ENCODE peak calls at places on chromosomes 2 and 18, in four cellular contexts. C is adrenal gland, G is brain microvascular endothelial cell, A is mammary epithelial cell. I is an unnamed sample.

GRCh38 chr18:59769105-59769865 is 72.1 kb upstream of the CCBE1 start:
- DNase-seq in C (peak), G (no peak), A (peak), I (no peak)

GRCh38 chr2:55530539-55531081 is 11.1 kb downstream of the CFAP36 start:
- DNase-seq in C (no peak), G (no peak), A (no peak), I (no peak)

GRCh38 chr2:225434014-225434413 is 34.5 kb downstream of the NYAP2 start:
- DNase-seq in C (no peak), G (no peak), A (no peak), I (no peak)

GRCh38 chr2:23698733-23699391 is 228.1 kb downstream of the ATAD2B start:
- DNase-seq in C (peak), G (peak), A (no peak), I (no peak)

GRCh38 chr18:6755107-6755506 is 25.6 kb downstream of the ARHGAP28 start:
- DNase-seq in C (no peak), G (no peak), A (no peak), I (no peak)

GRCh38 chr2:221677688-221678087 is 105.6 kb upstream of the EPHA4 start:
- DNase-seq in C (no peak), G (no peak), A (no peak), I (no peak)

GRCh38 chr2:229089806-229090205 is 181.3 kb downstream of the PID1 start:
- DNase-seq in C (no peak), G (no peak), A (no peak), I (no peak)

GRCh38 chr2:26572589-26572988 is 68.6 kb downstream of the CIB4 start:
- DNase-seq in C (no peak), G (no peak), A (no peak), I (no peak)

GRCh38 chr18:73848656-73849055 is 299.0 kb downstream of the FBXO15 start:
- DNase-seq in C (no peak), G (peak), A (peak), I (no peak)

GRCh38 chr2:162085090-162085891 is 11.3 kb upstream of the DPP4 start:
- DNase-seq in C (peak), G (peak), A (peak), I (no peak)

GRCh38 chr2:68295523-68295922 is 24.2 kb downstream of the CNRIP1 start:
- DNase-seq in C (no peak), G (no peak), A (no peak), I (no peak)

GRCh38 chr18:60895181-60895580 is 438.0 kb upstream of the CDH20 start:
- DNase-seq in C (no peak), G (no peak), A (peak), I (no peak)

GRCh38 chr2:28325173-28325566 is 67.5 kb upstream of the FOSL2 start:
- DNase-seq in C (no peak), G (no peak), A (no peak), I (no peak)

GRCh38 chr2:215832791-215833190 is 180.6 kb downstream of the MREG start:
- DNase-seq in C (peak), G (no peak), A (no peak), I (no peak)

GRCh38 chr2:202249864-202250263 is 11.5 kb upstream of the SUMO1 start:
- DNase-seq in C (no peak), G (no peak), A (no peak), I (no peak)

GRCh38 chr2:203936535-203936934 is at the start of gene ICOS:
- DNase-seq in C (no peak), G (no peak), A (no peak), I (no peak)

GRCh38 chr2:1501991-1502390 is 88.7 kb downstream of the TPO start:
- DNase-seq in C (no peak), G (no peak), A (no peak), I (no peak)

GRCh38 chr2:23637011-23637778 is 252.2 kb downstream of the KLHL29 start:
- DNase-seq in C (no peak), G (peak), A (no peak), I (no peak)

GRCh38 chr2:216188956-216189355 is 79.8 kb downstream of the XRCC5 start:
- DNase-seq in C (no peak), G (no peak), A (peak), I (no peak)

GRCh38 chr2:196853301-196854087 is 44.3 kb upstream of the C2orf66 start:
- DNase-seq in C (no peak), G (no peak), A (no peak), I (no peak)

GRCh38 chr18:12335503-12335902 is 27.5 kb downstream of the TUBB6 start:
- DNase-seq in C (no peak), G (no peak), A (no peak), I (no peak)

GRCh38 chr2:73931531-73932500 is 5.1 kb downstream of the DGUOK start:
- DNase-seq in C (no peak), G (peak), A (peak), I (no peak)

GRCh38 chr2:75503048-75503607 is 57.6 kb downstream of the EVA1A start:
- DNase-seq in C (peak), G (peak), A (peak), I (no peak)

GRCh38 chr2:148259674-148260073 is 238.8 kb downstream of the MBD5 start:
- DNase-seq in C (no peak), G (no peak), A (peak), I (no peak)

GRCh38 chr2:175012516-175012915 is 7.3 kb upstream of the CHN1 start:
- DNase-seq in C (no peak), G (no peak), A (peak), I (no peak)

GRCh38 chr18:23105581-23106219 is 29.6 kb upstream of the CABLES1 start:
- DNase-seq in C (no peak), G (no peak), A (no peak), I (peak)

GRCh38 chr2:96788393-96789244 is 27.4 kb upstream of the CNNM3 start:
- DNase-seq in C (peak), G (peak), A (peak), I (peak)

GRCh38 chr2:11239718-11240462 is 84.6 kb downstream of the SLC66A3 start:
- DNase-seq in C (peak), G (peak), A (peak), I (no peak)

GRCh38 chr2:85750509-85751299 is 3.1 kb upstream of the ATOH8 start:
- DNase-seq in C (peak), G (peak), A (peak), I (peak)

GRCh38 chr18:59605633-59606192 is 91.5 kb downstream of the CCBE1 start:
- DNase-seq in C (peak), G (peak), A (no peak), I (no peak)

GRCh38 chr2:180776924-180777323 is 203.5 kb upstream of the UBE2E3 start:
- DNase-seq in C (no peak), G (no peak), A (peak), I (no peak)

GRCh38 chr18:6983366-6983765 is 134.2 kb downstream of the LAMA1 start:
- DNase-seq in C (no peak), G (no peak), A (no peak), I (peak)

GRCh38 chr2:188810591-188810990 is 163.6 kb upstream of the COL3A1 start:
- DNase-seq in C (no peak), G (no peak), A (no peak), I (no peak)
- H3K27ac ChIP-seq in C (no peak), G (peak), A (no peak), I (no peak)

DNA sequence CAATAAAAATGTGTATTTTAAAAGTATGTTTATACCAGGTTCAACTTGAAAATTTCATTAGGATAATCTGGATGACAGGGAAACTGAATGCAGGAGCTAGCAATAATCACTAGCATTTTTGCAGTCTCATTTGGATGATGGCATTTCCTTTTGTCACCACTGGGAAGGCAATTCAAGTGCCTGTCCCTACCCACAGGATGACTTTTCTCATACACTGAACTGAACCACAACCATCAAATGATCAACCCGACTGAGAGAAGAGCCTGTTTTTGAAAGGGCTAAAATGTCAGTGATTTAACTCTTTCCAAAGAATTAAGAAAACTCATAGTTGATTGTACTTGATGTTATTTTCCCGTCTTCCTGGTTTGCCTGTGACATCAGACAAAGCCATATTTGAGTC is 115.0 kb downstream of the FAM124B start:
- DNase-seq in C (no peak), G (no peak), A (no peak), I (no peak)
- H3K27ac ChIP-seq in C (no peak), G (no peak), A (no peak), I (no peak)

DNA sequence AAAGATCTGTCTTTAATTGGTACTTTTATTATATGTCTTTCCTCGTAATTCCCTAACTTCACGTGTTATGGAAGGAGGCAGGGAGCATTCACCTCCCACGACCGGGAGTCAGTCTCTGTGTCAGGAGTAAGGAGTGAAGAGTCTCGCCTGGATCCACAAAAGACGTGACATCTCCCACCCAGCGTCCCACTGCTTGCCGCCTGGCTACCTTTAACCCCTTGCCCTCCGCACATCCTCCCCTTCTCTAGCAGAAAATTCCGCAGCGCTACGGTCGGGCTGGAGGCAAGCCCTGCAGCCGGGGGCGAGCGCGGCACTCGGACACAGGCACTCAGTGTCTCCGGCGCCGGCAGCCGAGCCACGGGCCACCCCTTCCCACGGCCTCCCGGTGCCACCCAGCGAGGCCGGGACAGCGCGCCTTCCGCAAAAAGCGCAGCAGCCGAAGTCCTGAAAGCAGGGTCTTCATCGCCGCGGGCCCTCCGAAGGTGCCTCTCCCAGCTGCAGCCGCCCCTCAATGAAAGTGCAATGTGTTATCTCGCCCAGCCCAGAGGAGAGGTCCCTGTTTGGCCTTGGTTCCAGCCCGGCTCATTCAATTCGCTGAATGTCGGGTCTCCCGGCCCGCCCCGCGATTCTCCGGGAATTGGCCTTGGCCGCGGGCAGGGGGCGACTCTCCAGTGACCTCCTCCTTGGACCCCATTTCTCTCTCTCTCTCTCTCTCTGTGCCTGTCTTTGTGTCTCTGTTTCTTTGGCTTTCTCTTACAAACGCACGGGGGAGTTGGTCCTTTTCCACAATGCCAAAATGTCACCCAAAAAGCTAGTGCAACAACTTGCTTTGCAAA is 1.2 kb downstream of the DLGAP1 start:
- DNase-seq in C (no peak), G (no peak), A (no peak), I (no peak)
- H3K27ac ChIP-seq in C (no peak), G (no peak), A (no peak), I (no peak)

GRCh38 chr2:9594361-9595063 is 36.3 kb downstream of the YWHAQ start:
- DNase-seq in C (peak), G (peak), A (peak), I (no peak)
- H3K27ac ChIP-seq in C (peak), G (peak), A (peak), I (no peak)

GRCh38 chr2:37658682-37659081 is 12.8 kb downstream of the CDC42EP3 start:
- DNase-seq in C (no peak), G (no peak), A (no peak), I (no peak)
- H3K27ac ChIP-seq in C (no peak), G (no peak), A (no peak), I (no peak)

DNA sequence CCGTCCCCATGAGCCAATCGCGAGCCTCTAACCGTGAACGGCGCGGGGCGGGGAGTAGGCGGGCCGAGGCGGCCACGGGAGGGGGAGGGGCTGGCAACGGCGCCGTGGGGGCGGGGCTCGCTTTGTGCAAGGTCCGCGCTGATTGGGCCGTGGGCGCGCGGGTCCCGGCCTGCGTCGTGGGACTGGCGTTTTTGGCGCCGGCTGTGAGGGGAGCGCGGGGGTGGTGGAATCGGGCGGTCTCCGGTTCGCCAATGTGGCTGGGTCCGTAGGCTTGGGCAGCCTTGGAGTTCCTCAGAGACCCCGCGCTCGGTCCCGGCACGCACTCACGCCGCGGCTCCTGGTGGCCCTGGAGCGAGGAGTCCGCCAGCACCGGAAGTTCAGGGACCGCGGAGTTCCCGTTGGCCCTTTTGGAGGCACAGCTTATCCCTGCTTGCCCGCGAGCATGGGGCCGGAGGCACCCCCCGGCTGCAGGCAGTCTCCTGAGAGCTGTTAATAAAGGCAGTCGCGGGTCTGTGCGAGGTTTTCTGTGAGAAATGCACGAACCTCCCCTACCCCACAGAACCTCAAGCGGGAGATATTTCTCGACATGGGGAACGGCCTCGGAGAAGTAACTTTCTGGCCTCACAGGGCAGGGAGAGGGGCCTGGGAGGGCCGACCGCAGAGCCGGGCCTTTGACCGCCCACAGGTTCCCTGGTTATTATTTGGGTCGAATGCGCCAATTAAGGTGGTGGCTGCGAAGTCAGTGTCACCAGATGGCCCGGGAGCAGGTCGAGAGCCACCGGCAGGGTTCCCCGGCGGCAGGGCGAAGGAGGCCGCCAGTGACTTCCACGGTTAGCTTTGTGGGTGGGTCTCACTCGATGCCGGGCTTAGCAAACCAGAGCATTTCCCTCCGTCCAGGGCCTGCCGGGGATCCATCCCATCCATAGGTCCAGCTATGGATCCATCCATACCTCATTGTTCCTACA is 574 bp upstream of the NCL start:
- DNase-seq in C (peak), G (peak), A (no peak), I (peak)
- H3K27ac ChIP-seq in C (peak), G (peak), A (peak), I (peak)

DNA sequence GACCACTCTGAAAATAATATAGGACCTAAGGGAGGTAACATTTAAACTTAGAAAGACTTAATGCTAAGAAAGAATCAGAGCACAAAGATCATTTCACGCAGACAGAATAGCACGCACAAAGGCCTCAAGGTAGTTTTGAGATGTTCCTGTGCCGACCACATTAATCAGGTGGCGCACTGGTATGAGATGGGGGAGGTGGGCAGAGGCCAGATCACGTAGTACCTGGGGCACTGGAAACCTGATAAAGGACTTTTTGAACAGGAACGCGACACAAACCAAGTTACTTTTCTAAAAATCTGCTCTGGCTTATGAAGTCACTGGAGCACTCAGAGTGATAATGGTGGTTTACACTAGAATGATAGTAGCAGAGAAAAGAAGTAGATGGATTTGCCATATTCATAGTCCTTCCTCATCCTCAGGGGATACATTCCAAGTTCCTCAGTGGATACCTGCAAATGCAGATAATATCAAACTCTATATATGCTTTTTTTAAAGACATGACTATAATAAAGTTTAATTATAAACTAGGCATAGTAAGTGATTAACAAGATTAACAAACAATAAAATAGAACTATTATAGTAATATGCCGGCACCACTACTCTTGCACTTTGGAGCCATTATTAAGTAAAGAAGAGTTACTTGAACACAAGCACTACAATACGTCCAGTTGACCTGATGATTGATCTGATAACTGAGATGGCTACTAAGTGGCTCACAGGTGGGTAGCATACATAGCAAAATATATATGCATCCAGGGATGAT is 42.6 kb upstream of the CDCA7 start:
- DNase-seq in C (no peak), G (no peak), A (no peak), I (peak)
- H3K27ac ChIP-seq in C (no peak), G (no peak), A (no peak), I (peak)

GRCh38 chr2:128377071-128377910 is 58.6 kb upstream of the HS6ST1 start:
- DNase-seq in C (no peak), G (no peak), A (no peak), I (no peak)

GRCh38 chr2:128376241-128377041 is 57.8 kb upstream of the HS6ST1 start:
- DNase-seq in C (no peak), G (no peak), A (no peak), I (no peak)

GRCh38 chr2:128379021-128380005 is 60.6 kb upstream of the HS6ST1 start:
- DNase-seq in C (no peak), G (peak), A (no peak), I (no peak)

GRCh38 chr2:128380061-128380889 is 61.6 kb upstream of the HS6ST1 start:
- DNase-seq in C (no peak), G (no peak), A (no peak), I (no peak)

GRCh38 chr2:128378231-128379020 is 59.8 kb upstream of the HS6ST1 start:
- DNase-seq in C (no peak), G (no peak), A (no peak), I (no peak)
- H3K27ac ChIP-seq in C (no peak), G (no peak), A (no peak), I (no peak)

GRCh38 chr2:53476800-53477199 is 290.8 kb upstream of the CHAC2 start:
- DNase-seq in C (no peak), G (no peak), A (no peak), I (no peak)
- H3K27ac ChIP-seq in C (no peak), G (no peak), A (no peak), I (no peak)

GRCh38 chr2:53994735-53995538 is 24.1 kb upstream of the PSME4 start:
- DNase-seq in C (no peak), G (no peak), A (no peak), I (no peak)

GRCh38 chr2:54000122-54000521 is 29.3 kb upstream of the PSME4 start:
- DNase-seq in C (no peak), G (no peak), A (no peak), I (no peak)

GRCh38 chr2:53998834-53999233 is 28.0 kb upstream of the PSME4 start:
- DNase-seq in C (no peak), G (no peak), A (no peak), I (no peak)

DNA sequence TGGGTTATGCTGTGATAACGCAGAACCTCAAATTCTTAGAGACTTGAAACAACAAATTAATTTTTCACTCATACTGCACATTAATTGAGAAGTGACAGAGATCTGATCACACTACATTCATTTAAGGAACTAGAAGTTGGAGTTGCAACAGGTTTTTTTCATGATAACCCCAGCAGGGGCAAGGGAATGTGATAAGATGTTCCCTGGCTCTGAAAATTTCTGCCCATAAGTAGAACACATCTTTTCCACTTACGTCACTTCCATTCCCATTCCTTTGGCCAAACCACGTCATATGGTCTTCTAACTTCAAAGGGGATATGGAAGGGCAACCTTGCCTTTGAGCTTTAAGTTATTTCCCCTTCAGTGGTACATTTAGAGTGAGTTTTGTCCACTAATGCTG is 29.7 kb upstream of the PSME4 start:
- DNase-seq in C (no peak), G (no peak), A (no peak), I (no peak)
- H3K27ac ChIP-seq in C (no peak), G (no peak), A (no peak), I (no peak)